ENCODE peak calls at places on chromosomes 16 and 17, in nine cellular contexts. G is GM23248, F is RWPE1, W is heart right ventricle, P is cerebellum, X is adrenal gland, K is SHP77, D is HFFc6, H is iris pigment epithelial cell. J is an unnamed sample.

GRCh38 chr17:32269377-32269776 is 3.7 kb downstream of the RHBDL3 start:
- DNase-seq in W (peak), P (peak), F (no peak), G (peak), D (no peak), K (no peak), X (peak), H (no peak), J (no peak)

GRCh38 chr17:13518271-13519000 is 83.3 kb downstream of the HS3ST3A1 start:
- DNase-seq in G (peak), W (no peak), D (peak), X (no peak), K (no peak), H (peak), F (no peak), P (no peak), J (peak)

GRCh38 chr17:5544115-5544514 is 40.2 kb downstream of the NLRP1 start:
- DNase-seq in G (no peak), K (no peak), H (no peak), F (no peak), D (no peak), X (no peak), W (no peak), P (no peak), J (no peak)

GRCh38 chr17:50672831-50673551 is 34.7 kb downstream of the ANKRD40 start:
- DNase-seq in D (no peak), K (no peak), P (peak), G (no peak), X (peak), H (no peak), F (peak), W (peak), J (no peak)

GRCh38 chr16:14106961-14107360 is 35.8 kb downstream of the MRTFB start:
- DNase-seq in H (no peak), X (no peak), F (no peak), W (no peak), G (no peak), K (no peak), P (no peak), D (no peak), J (no peak)

GRCh38 chr16:47132310-47132709 is 11.4 kb downstream of the NETO2 start:
- DNase-seq in D (no peak), F (no peak), K (no peak), G (no peak), W (no peak), P (no peak), X (no peak), H (no peak), J (no peak)

GRCh38 chr17:8080208-8080798 is 7.2 kb downstream of the ALOX12B start:
- DNase-seq in H (no peak), W (no peak), G (no peak), X (no peak), K (no peak), P (no peak), F (no peak), D (no peak), J (no peak)

GRCh38 chr16:84360170-84360569 is 8.2 kb upstream of the ATP2C2 start:
- DNase-seq in K (no peak), X (no peak), W (no peak), P (no peak), D (no peak), F (no peak), H (no peak), G (no peak), J (no peak)

GRCh38 chr17:39139137-39139516 is 12.3 kb downstream of the PLXDC1 start:
- DNase-seq in K (no peak), P (no peak), G (peak), W (no peak), H (peak), X (no peak), F (peak), D (peak), J (peak)

GRCh38 chr17:33506889-33507650 is 214.0 kb upstream of the ASIC2 start:
- DNase-seq in D (no peak), P (no peak), K (no peak), W (no peak), G (no peak), F (no peak), X (peak), H (no peak), J (no peak)

GRCh38 chr17:4038076-4038475 is 73.8 kb upstream of the ATP2A3 start:
- DNase-seq in H (no peak), X (no peak), G (no peak), D (no peak), F (no peak), K (no peak), P (no peak), W (no peak), J (no peak)

GRCh38 chr16:59111280-59111679 is 377.2 kb upstream of the GOT2 start:
- DNase-seq in P (no peak), D (no peak), K (no peak), H (no peak), W (no peak), X (no peak), G (no peak), F (no peak), J (no peak)

GRCh38 chr17:48074322-48075054 is 26.3 kb downstream of the NFE2L1 start:
- DNase-seq in W (peak), D (peak), H (peak), G (peak), P (peak), K (peak), X (peak), F (peak), J (peak)

J was measured in WERI-Rb-1.